ENCODE peak calls at places on chromosome 10, in eight cellular contexts. A is H1, W is GM06990, Q is brain microvascular endothelial cell, X is neural progenitor cell, D is fibroblast of mammary gland, R is thoracic aorta, I is GM23338. M is an unnamed sample.

GRCh38 chr10:69600761-69601330 is 27.6 kb upstream of the NEUROG3 start:
- DNase-seq in A (no peak), W (no peak), Q (no peak), X (no peak), D (no peak), R (no peak), I (no peak), M (no peak)

GRCh38 chr10:48655426-48656240 is 29.0 kb upstream of the WDFY4 start:
- DNase-seq in A (no peak), W (no peak), Q (peak; percentile 32), X (no peak), D (peak; percentile 65), R (peak; percentile 64), I (peak; percentile 59), M (peak; percentile 92)

GRCh38 chr10:34207350-34207749 is 607.7 kb downstream of the PARD3 start:
- DNase-seq in A (no peak), W (no peak), Q (no peak), X (peak; percentile 48), D (no peak), R (no peak), I (no peak), M (no peak)

GRCh38 chr10:120423350-120424197 is 33.5 kb upstream of the PLPP4 start:
- DNase-seq in A (peak; percentile 2), W (no peak), Q (peak; percentile 65), X (peak; percentile 67), D (peak; percentile 48), R (no peak), I (peak; percentile 71), M (no peak)

GRCh38 chr10:79378647-79379511 is 31.6 kb downstream of the PPIF start:
- DNase-seq in A (no peak), W (no peak), Q (no peak), X (no peak), D (no peak), R (no peak), I (no peak), M (peak; percentile 61)

GRCh38 chr10:88791924-88792323 is 10.6 kb upstream of the LIPM start:
- DNase-seq in A (no peak), W (no peak), Q (peak; percentile 35), X (peak; percentile 66), D (peak; percentile 22), R (no peak), I (peak; percentile 85), M (no peak)

GRCh38 chr10:3750352-3750816 is 34.6 kb downstream of the KLF6 start:
- DNase-seq in A (no peak), W (no peak), Q (no peak), X (no peak), D (no peak), R (no peak), I (no peak), M (no peak)

GRCh38 chr10:21496285-21497176 is 29.0 kb downstream of the SKIDA1 start:
- DNase-seq in A (no peak), W (peak; percentile 76), Q (no peak), X (peak; percentile 84), D (peak; percentile 34), R (no peak), I (peak; percentile 63), M (peak; percentile 71)

GRCh38 chr10:1373287-1373686 is 317.1 kb downstream of the WDR37 start:
- DNase-seq in A (no peak), W (no peak), Q (no peak), X (no peak), D (no peak), R (no peak), I (no peak), M (no peak)

GRCh38 chr10:51986531-51986930 is 287.1 kb upstream of the CSTF2T start:
- DNase-seq in A (no peak), W (no peak), Q (no peak), X (no peak), D (no peak), R (no peak), I (peak; percentile 17), M (no peak)

GRCh38 chr10:110225756-110226554 is 18.6 kb downstream of the MXI1 start:
- DNase-seq in A (peak; percentile 79), W (peak; percentile 91), Q (peak; percentile 81), X (peak; percentile 97), D (peak; percentile 91), R (peak; percentile 47), I (peak; percentile 98), M (peak; percentile 89)

GRCh38 chr10:68261132-68261856 is 29.4 kb upstream of the ATOH7 start:
- DNase-seq in A (no peak), W (no peak), Q (no peak), X (no peak), D (no peak), R (no peak), I (no peak), M (no peak)

GRCh38 chr10:10798543-10799192 is 219.0 kb upstream of the CELF2 start:
- DNase-seq in A (no peak), W (no peak), Q (no peak), X (peak; percentile 33), D (no peak), R (no peak), I (peak; percentile 57), M (peak; percentile 26)

GRCh38 chr10:78045237-78045636 is 11.6 kb downstream of the RPS24 start:
- DNase-seq in A (no peak), W (peak; percentile 51), Q (no peak), X (no peak), D (no peak), R (no peak), I (peak; percentile 50), M (no peak)

GRCh38 chr10:131041361-131041916 is 270.1 kb downstream of the TCERG1L start:
- DNase-seq in A (no peak), W (no peak), Q (no peak), X (no peak), D (no peak), R (no peak), I (no peak), M (peak; percentile 31)

GRCh38 chr10:102347236-102347828 is 48.2 kb upstream of the NFKB2 start:
- DNase-seq in A (peak; percentile 43), W (no peak), Q (peak; percentile 36), X (peak; percentile 82), D (peak; percentile 53), R (no peak), I (peak; percentile 79), M (no peak)

GRCh38 chr10:110431659-110432058 is 66.0 kb upstream of the DUSP5 start:
- DNase-seq in A (no peak), W (no peak), Q (no peak), X (no peak), D (no peak), R (no peak), I (no peak), M (peak; percentile 34)

GRCh38 chr10:3241128-3242057 is 68.8 kb upstream of the PITRM1 start:
- DNase-seq in A (no peak), W (no peak), Q (no peak), X (no peak), D (no peak), R (no peak), I (no peak), M (no peak)

GRCh38 chr10:73439055-73439454 is 5.7 kb upstream of the MSS51 start:
- DNase-seq in A (no peak), W (no peak), Q (no peak), X (no peak), D (peak; percentile 44), R (no peak), I (no peak), M (no peak)

GRCh38 chr10:23912884-23913401 is 296.0 kb upstream of the KIAA1217 start:
- DNase-seq in A (no peak), W (no peak), Q (no peak), X (peak; percentile 8), D (no peak), R (no peak), I (no peak), M (no peak)

GRCh38 chr10:23917251-23917908 is 291.6 kb upstream of the KIAA1217 start:
- DNase-seq in A (no peak), W (no peak), Q (no peak), X (no peak), D (no peak), R (no peak), I (no peak), M (no peak)

GRCh38 chr10:23918090-23918704 is 290.7 kb upstream of the KIAA1217 start:
- DNase-seq in A (no peak), W (no peak), Q (no peak), X (no peak), D (no peak), R (no peak), I (no peak), M (no peak)

GRCh38 chr10:23914641-23915040 is 294.3 kb upstream of the KIAA1217 start:
- DNase-seq in A (no peak), W (no peak), Q (no peak), X (no peak), D (no peak), R (no peak), I (no peak), M (no peak)

DNA sequence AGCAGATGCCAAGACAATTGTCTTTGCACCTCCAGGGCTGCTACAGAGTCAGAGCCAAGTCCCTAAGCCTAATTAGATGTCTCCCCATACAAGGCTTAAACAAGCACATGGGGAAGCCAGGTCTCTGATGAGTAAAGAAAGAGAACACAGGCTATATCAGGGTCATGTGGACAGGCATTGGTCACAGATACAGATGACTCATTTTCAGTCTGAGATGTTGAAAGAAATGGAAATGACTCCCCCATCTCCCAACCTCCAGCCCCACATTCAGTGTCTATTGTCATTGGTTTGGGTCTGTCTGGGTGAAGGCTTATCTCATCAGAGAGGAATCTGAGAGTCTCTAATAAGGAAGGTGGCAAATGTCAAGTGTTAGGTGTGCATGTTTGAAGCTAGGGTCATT is 290.1 kb upstream of the KIAA1217 start:
- DNase-seq in A (peak; percentile 25), W (no peak), Q (no peak), X (no peak), D (peak; percentile 2), R (no peak), I (peak; percentile 43), M (no peak)
- TF ChIP-seq CTCF in A (no peak), W (no peak), Q (no peak), X (no peak), D (no peak), R (no peak), I (no peak), M (no peak)

DNA sequence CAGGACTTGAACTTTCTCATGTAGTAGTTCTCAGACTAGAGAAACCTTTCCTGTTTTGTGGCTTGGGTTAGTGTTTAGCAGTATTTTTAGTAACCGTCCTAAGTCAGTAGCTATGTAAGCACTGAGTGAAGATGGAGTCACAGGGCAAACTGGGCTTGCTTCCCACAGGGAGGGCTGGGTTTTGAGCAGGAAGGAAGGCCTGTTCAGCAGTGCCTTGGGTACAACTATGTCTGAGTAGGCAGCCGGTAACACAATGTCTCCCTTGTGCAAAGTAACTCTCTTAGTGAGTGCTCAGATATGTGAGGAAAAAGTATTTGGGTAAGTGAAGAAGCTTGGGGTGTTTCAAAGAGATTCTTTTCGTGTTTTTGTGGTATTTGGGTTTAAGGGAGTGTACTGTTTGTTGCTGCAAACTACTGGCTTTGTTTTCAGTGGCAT is 96.4 kb downstream of the CCSER2 start:
- DNase-seq in A (no peak), W (no peak), Q (peak; percentile 95), X (peak; percentile 34), D (peak; percentile 96), R (peak; percentile 67), I (peak; percentile 43), M (peak; percentile 93)
- H3K4me3 ChIP-seq in A (no peak overlapping the region), W (no peak overlapping the region), Q (peak overlapping the region; percentile 40), X (no peak overlapping the region), D (peak overlapping the region; percentile 35), R (peak overlapping the region; percentile 69), I (no peak overlapping the region), M (peak overlapping the region; percentile 44)

GRCh38 chr10:123573236-123574147 is 92.7 kb upstream of the GPR26 start:
- DNase-seq in A (peak; percentile 73), W (no peak), Q (peak; percentile 6), X (peak; percentile 80), D (peak; percentile 3), R (no peak), I (peak; percentile 95), M (peak; percentile 51)
- TF ChIP-seq CTCF in A (peak; percentile 97), W (peak; percentile 92), Q (peak; percentile 45), X (peak; percentile 81), D (peak; percentile 35), R (peak; percentile 19), I (peak; percentile 93), M (no peak)

GRCh38 chr10:14648042-14648765 is 126.5 kb downstream of the FAM107B start:
- DNase-seq in A (no peak), W (peak; percentile 84), Q (peak; percentile 88), X (peak; percentile 93), D (peak; percentile 22), R (peak; percentile 56), I (peak; percentile 62), M (peak; percentile 90)
- H3K4me3 ChIP-seq in A (no peak overlapping the region), W (peak overlapping the region; percentile 48), Q (no peak overlapping the region), X (no peak overlapping the region), D (no peak overlapping the region), R (peak overlapping the region; percentile 32), I (no peak overlapping the region), M (no peak overlapping the region)